ENCODE peak calls at places on chromosome 17, in nine cellular contexts. V is NCI-H2081; R is fibroblast of the aortic adventitia; J is AG04450; B is ELF-1; D is MV-4-11; N is fibroblast of mammary gland; Q is stimulated activated naive CD4-positive, alpha-beta T cell; P is NCI-H1048. I is an unnamed sample.

GRCh38 chr17:19021622-19022083 is 17.1 kb upstream of the FAM83G start:
- DNase-seq in Q (peak), B (no peak), P (no peak), V (no peak), J (no peak), N (no peak), D (no peak), R (no peak), I (no peak)

GRCh38 chr17:56653877-56654276 is 60.4 kb downstream of the NOG start:
- DNase-seq in V (no peak), B (peak), D (peak), Q (peak), R (peak), N (peak), P (no peak), J (no peak), I (peak)

GRCh38 chr17:66957951-66958579 is 6.4 kb upstream of the CACNG4 start:
- DNase-seq in Q (no peak), D (no peak), V (no peak), R (no peak), B (peak), N (no peak), J (no peak), P (no peak), I (no peak)

GRCh38 chr17:17060930-17061329 is 18.7 kb downstream of the MPRIP start:
- DNase-seq in R (no peak), V (no peak), B (no peak), P (no peak), Q (no peak), D (no peak), J (no peak), N (no peak), I (no peak)

GRCh38 chr17:76561799-76562268 is 22.0 kb downstream of the PRCD start:
- DNase-seq in V (no peak), J (no peak), Q (no peak), N (peak), B (no peak), R (peak), D (no peak), P (no peak), I (no peak)

GRCh38 chr17:4822835-4823234 is 10.3 kb upstream of the MINK1 start:
- DNase-seq in P (no peak), J (no peak), Q (no peak), V (no peak), N (no peak), R (no peak), B (no peak), D (no peak), I (no peak)

GRCh38 chr17:50631195-50631907 is 3.3 kb upstream of the ABCC3 start:
- DNase-seq in Q (no peak), N (peak), J (no peak), V (no peak), B (no peak), R (peak), P (no peak), D (no peak), I (no peak)

GRCh38 chr17:72494576-72494975 is 373.8 kb downstream of the SOX9 start:
- DNase-seq in N (no peak), V (no peak), P (no peak), J (no peak), D (no peak), Q (no peak), R (no peak), B (no peak), I (no peak)

GRCh38 chr17:61817452-61817851 is 45.9 kb downstream of the BRIP1 start:
- DNase-seq in V (no peak), D (no peak), R (no peak), J (no peak), P (no peak), B (no peak), Q (no peak), N (no peak), I (no peak)

GRCh38 chr17:68378202-68379149 is 78.8 kb downstream of the WIPI1 start:
- DNase-seq in N (peak), R (peak), P (no peak), V (peak), Q (no peak), B (peak), D (no peak), J (peak), I (no peak)

GRCh38 chr17:80478487-80479245 is 2.3 kb upstream of the NPTX1 start:
- DNase-seq in Q (no peak), P (no peak), J (no peak), B (no peak), D (no peak), R (no peak), V (no peak), N (no peak), I (no peak)

GRCh38 chr17:27294689-27295630 is 1.0 kb downstream of the WSB1 start:
- DNase-seq in B (peak), D (peak), N (peak), P (peak), R (peak), V (peak), J (no peak), Q (peak), I (peak)

GRCh38 chr17:71302721-71303549 is 817.9 kb upstream of the SOX9 start:
- DNase-seq in N (no peak), R (no peak), V (no peak), D (no peak), P (peak), J (no peak), B (no peak), Q (no peak), I (no peak)

GRCh38 chr17:50331085-50331791 is 14.7 kb upstream of the XYLT2 start:
- DNase-seq in V (no peak), D (no peak), B (no peak), R (peak), P (no peak), J (peak), Q (no peak), N (peak), I (peak)

GRCh38 chr17:82775033-82775823 is 23.4 kb downstream of the TBCD start:
- DNase-seq in V (peak), J (no peak), D (no peak), Q (peak), B (peak), P (peak), R (peak), N (peak), I (no peak)

GRCh38 chr17:28846231-28846630 is 3.6 kb upstream of the FAM222B start:
- DNase-seq in P (no peak), J (no peak), R (no peak), D (no peak), Q (no peak), B (no peak), N (no peak), V (no peak), I (no peak)

GRCh38 chr17:33520404-33521032 is 227.4 kb upstream of the ASIC2 start:
- DNase-seq in B (peak), D (peak), Q (no peak), P (no peak), N (peak), J (no peak), V (peak), R (no peak), I (no peak)

GRCh38 chr17:9363440-9364350 is 211.9 kb downstream of the STX8 start:
- DNase-seq in V (peak), N (peak), D (no peak), J (no peak), B (no peak), Q (no peak), P (no peak), R (no peak), I (no peak)

GRCh38 chr17:75850928-75851692 is 4.0 kb downstream of the WBP2 start:
- DNase-seq in R (no peak), V (no peak), B (no peak), P (no peak), D (no peak), N (no peak), J (no peak), Q (no peak), I (no peak)

GRCh38 chr17:41024702-41025101 is 2.3 kb downstream of the KRTAP1-5 start:
- DNase-seq in P (no peak), Q (no peak), D (peak), B (no peak), R (no peak), N (peak), V (no peak), J (no peak), I (no peak)

GRCh38 chr17:69388791-69389442 is 25.6 kb upstream of the MAP2K6 start:
- DNase-seq in B (no peak), N (peak), J (no peak), Q (no peak), P (no peak), R (no peak), D (no peak), V (no peak), I (no peak)

GRCh38 chr17:298791-299450 is 53.7 kb downstream of the RPH3AL start:
- DNase-seq in P (no peak), Q (no peak), R (peak), V (no peak), J (no peak), D (no peak), B (no peak), N (peak), I (no peak)

GRCh38 chr17:50867856-50868438 is 1.8 kb upstream of the TOB1 start:
- DNase-seq in B (no peak), P (no peak), V (no peak), D (no peak), R (no peak), J (no peak), Q (no peak), N (no peak), I (no peak)

GRCh38 chr17:35213412-35213925 is 19.3 kb upstream of the SLC35G3 start:
- DNase-seq in D (no peak), N (no peak), J (no peak), R (no peak), P (no peak), V (no peak), Q (no peak), B (no peak), I (no peak)

GRCh38 chr17:50681260-50682200 is 26.2 kb downstream of the ANKRD40 start:
- DNase-seq in R (peak), B (peak), J (peak), N (peak), V (peak), Q (no peak), P (peak), D (no peak), I (no peak)

GRCh38 chr17:69265873-69266272 is 37.2 kb upstream of the ABCA10 start:
- DNase-seq in D (no peak), V (no peak), N (no peak), J (no peak), P (no peak), Q (no peak), R (no peak), B (no peak), I (no peak)

GRCh38 chr17:39576187-39576586 is 31.5 kb downstream of the NEUROD2 start:
- DNase-seq in Q (no peak), R (no peak), V (no peak), B (peak), J (no peak), P (no peak), D (peak), N (no peak), I (no peak)

GRCh38 chr17:40497704-40498103 is 3.7 kb downstream of the TNS4 start:
- DNase-seq in D (no peak), V (no peak), P (no peak), R (no peak), B (no peak), N (peak), J (no peak), Q (no peak), I (no peak)

GRCh38 chr17:75877752-75878173 is 618 bp downstream of the TRIM47 start:
- DNase-seq in N (peak), B (peak), D (peak), J (no peak), V (peak), P (no peak), Q (peak), R (peak), I (no peak)

GRCh38 chr17:69246726-69247375 is 18.2 kb upstream of the ABCA10 start:
- DNase-seq in B (no peak), N (peak), J (no peak), D (peak), P (no peak), Q (no peak), R (peak), V (peak), I (peak)

GRCh38 chr17:83179811-83180210 is 100.4 kb downstream of the METRNL start:
- DNase-seq in N (no peak), R (no peak), P (no peak), B (no peak), D (no peak), Q (no peak), J (no peak), V (no peak), I (no peak)

GRCh38 chr17:10177921-10178788 is 20.3 kb downstream of the GAS7 start:
- DNase-seq in N (peak), R (peak), D (no peak), Q (no peak), V (no peak), P (no peak), J (no peak), B (peak), I (no peak)

GRCh38 chr17:46818319-46818928 is at the start of gene WNT3:
- DNase-seq in J (no peak), N (no peak), B (peak), D (no peak), R (no peak), V (peak), P (no peak), Q (peak), I (no peak)

GRCh38 chr17:59357929-59358328 is 26.5 kb downstream of the YPEL2 start:
- DNase-seq in D (no peak), B (no peak), J (no peak), R (peak), Q (no peak), N (peak), P (no peak), V (no peak), I (no peak)

GRCh38 chr17:31487648-31488263 is 96.3 kb downstream of the RAB11FIP4 start:
- DNase-seq in V (peak), R (peak), P (peak), J (no peak), B (peak), D (peak), Q (peak), N (no peak), I (peak)

GRCh38 chr17:72510454-72511016 is 389.7 kb downstream of the SOX9 start:
- DNase-seq in Q (no peak), B (no peak), P (no peak), R (no peak), D (peak), N (no peak), J (no peak), V (no peak), I (no peak)

GRCh38 chr17:27958708-27959381 is 65.7 kb upstream of the LYRM9 start:
- DNase-seq in Q (no peak), N (no peak), V (no peak), P (no peak), B (no peak), R (no peak), J (no peak), D (no peak), I (no peak)